ENCODE peak calls at places on chromosomes 12 and 14, in five cellular contexts. M, A, F, T and S are unnamed samples.
A peak's percentile ranks its signal among the peaks of the same experiment; 100 is the strongest.

GRCh38 chr12:116465892-116466291 is 93.3 kb upstream of the MAP1LC3B2 start:
- DNase-seq in T (no peak), A (no peak), F (no peak), M (no peak), S (no peak)

GRCh38 chr12:124539084-124540041 is 28.0 kb downstream of the NCOR2 start:
- DNase-seq in F (no peak), A (no peak), M (no peak), T (no peak), S (no peak)

GRCh38 chr14:77682158-77682553 is 25.7 kb downstream of the ALKBH1 start:
- DNase-seq in T (peak; percentile 42), F (peak; percentile 49), M (no peak), A (peak; percentile 33), S (no peak)

GRCh38 chr12:95634622-95635621 is 83.6 kb upstream of the USP44 start:
- DNase-seq in M (no peak), A (peak; percentile 17), T (no peak), F (peak; percentile 54), S (no peak)

GRCh38 chr14:99779751-99780150 is 13.5 kb upstream of the EML1 start:
- DNase-seq in A (peak; percentile 48), M (no peak), F (peak; percentile 86), T (peak; percentile 72), S (no peak)

GRCh38 chr12:16012086-16012485 is 101.0 kb downstream of the DERA start:
- DNase-seq in A (peak; percentile 68), M (no peak), T (peak; percentile 35), F (peak; percentile 29), S (peak; percentile 27)

GRCh38 chr12:82805812-82806497 is 119.2 kb downstream of the TMTC2 start:
- DNase-seq in M (no peak), A (peak; percentile 29), T (peak; percentile 31), F (peak; percentile 46), S (no peak)

GRCh38 chr12:118749656-118750055 is 231.7 kb upstream of the SRRM4 start:
- DNase-seq in A (no peak), T (no peak), F (no peak), M (no peak), S (no peak)

GRCh38 chr14:23071975-23072539 is 14.7 kb upstream of the CDH24 start:
- DNase-seq in F (no peak), T (no peak), A (no peak), M (no peak), S (no peak)

GRCh38 chr14:103703433-103704385 is 11.5 kb downstream of the XRCC3 start:
- DNase-seq in A (no peak), T (no peak), M (no peak), F (no peak), S (no peak)

GRCh38 chr14:91078095-91078737 is 17.8 kb upstream of the RPS6KA5 start:
- DNase-seq in F (no peak), M (no peak), T (no peak), A (no peak), S (no peak)

GRCh38 chr12:57173089-57173488 is 25.7 kb upstream of the LRP1-AS start:
- DNase-seq in T (no peak), M (no peak), F (no peak), A (peak; percentile 24), S (no peak)

GRCh38 chr12:117151195-117152031 is 38.9 kb downstream of the FBXO21 start:
- DNase-seq in T (peak; percentile 71), M (peak; percentile 78), F (peak; percentile 72), A (peak; percentile 67), S (peak; percentile 5)

GRCh38 chr14:22627506-22628263 is 16.5 kb downstream of the OR6J1 start:
- DNase-seq in A (no peak), M (no peak), T (no peak), F (no peak), S (no peak)

GRCh38 chr14:92783813-92784431 is 10.2 kb upstream of the GOLGA5 start:
- DNase-seq in M (no peak), T (peak; percentile 76), A (peak; percentile 83), F (peak; percentile 80), S (no peak)

GRCh38 chr14:67738740-67739504 is 37.2 kb downstream of the RDH12 start:
- DNase-seq in F (peak; percentile 99), T (peak; percentile 100), M (peak; percentile 84), A (peak; percentile 98), S (peak; percentile 79)

GRCh38 chr12:60872850-60873713 is 1277.3 kb downstream of the SLC16A7 start:
- DNase-seq in M (no peak), A (no peak), T (no peak), F (no peak), S (no peak)

GRCh38 chr14:89190779-89191513 is 226.1 kb downstream of the FOXN3 start:
- DNase-seq in M (no peak), F (no peak), T (no peak), A (no peak), S (no peak)

GRCh38 chr12:82366182-82366581 is 7.9 kb downstream of the METTL25 start:
- DNase-seq in A (no peak), T (peak; percentile 47), M (no peak), F (peak; percentile 8), S (no peak)

GRCh38 chr14:88592016-88592415 is 29.2 kb downstream of the ZC3H14 start:
- DNase-seq in A (no peak), F (no peak), T (no peak), M (no peak), S (no peak)

GRCh38 chr12:22518067-22518719 is 26.1 kb downstream of the C2CD5 start:
- DNase-seq in T (peak; percentile 61), A (peak; percentile 67), M (no peak), F (peak; percentile 55), S (no peak)

GRCh38 chr12:88247241-88247643 is 105.1 kb downstream of the TMTC3 start:
- DNase-seq in F (peak; percentile 83), A (peak; percentile 75), T (peak; percentile 92), M (no peak), S (peak; percentile 45)

GRCh38 chr12:47903151-47903611 is 1.6 kb downstream of the VDR start:
- DNase-seq in F (peak; percentile 80), M (no peak), T (peak; percentile 76), A (peak; percentile 57), S (peak; percentile 64)

DNA sequence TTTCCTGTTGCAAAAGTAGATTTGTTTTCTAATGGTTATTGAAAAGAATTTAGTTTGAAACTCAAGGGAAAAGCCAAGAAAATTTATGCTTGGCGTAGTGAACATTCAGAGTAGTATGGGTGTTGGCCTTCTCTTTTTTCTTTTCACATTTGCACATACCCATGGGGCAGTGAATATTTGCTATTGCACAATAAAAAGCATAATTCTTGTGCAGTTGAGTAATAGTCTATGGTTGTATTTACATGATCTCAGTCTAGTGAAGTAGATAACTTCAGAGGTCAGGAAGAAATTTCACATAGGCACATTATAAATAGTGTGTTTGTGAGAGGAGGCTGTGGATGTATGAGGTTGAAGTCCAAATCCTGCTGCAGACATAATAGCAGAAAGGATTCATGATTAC is 158.1 kb downstream of the FLRT2 start:
- DNase-seq in M (no peak), F (peak; percentile 18), T (peak; percentile 69), A (peak; percentile 49), S (peak; percentile 3)
- TF ChIP-seq CTCF in M (no peak), F (no peak), T (no peak), A (no peak), S (no peak)

GRCh38 chr12:114041590-114041989 is 75.5 kb upstream of the RBM19 start:
- DNase-seq in T (no peak), M (no peak), F (no peak), A (no peak), S (no peak)

GRCh38 chr12:114046236-114046998 is 80.3 kb upstream of the RBM19 start:
- DNase-seq in M (no peak), T (no peak), A (no peak), F (no peak), S (no peak)

GRCh38 chr12:114041136-114041535 is 75.0 kb upstream of the RBM19 start:
- DNase-seq in T (no peak), A (no peak), F (no peak), M (no peak), S (no peak)

GRCh38 chr12:114045333-114045732 is 79.2 kb upstream of the RBM19 start:
- DNase-seq in A (no peak), M (no peak), T (peak; percentile 33), F (no peak), S (no peak)
- TF ChIP-seq CTCF in A (no peak), M (no peak), T (no peak), F (no peak), S (no peak)

GRCh38 chr14:61196792-61197191 is 84.3 kb downstream of the TMEM30B start:
- DNase-seq in T (no peak), F (no peak), A (peak; percentile 40), M (no peak), S (no peak)
- TF ChIP-seq CTCF in T (peak; percentile 13), F (no peak), A (peak; percentile 42), M (no peak), S (no peak)

GRCh38 chr12:48980953-48981756 is 3.0 kb downstream of the WNT1 start:
- DNase-seq in M (no peak), A (no peak), F (no peak), T (no peak), S (no peak)
- TF ChIP-seq CTCF in M (no peak), A (no peak), F (peak; percentile 17), T (no peak), S (no peak)

DNA sequence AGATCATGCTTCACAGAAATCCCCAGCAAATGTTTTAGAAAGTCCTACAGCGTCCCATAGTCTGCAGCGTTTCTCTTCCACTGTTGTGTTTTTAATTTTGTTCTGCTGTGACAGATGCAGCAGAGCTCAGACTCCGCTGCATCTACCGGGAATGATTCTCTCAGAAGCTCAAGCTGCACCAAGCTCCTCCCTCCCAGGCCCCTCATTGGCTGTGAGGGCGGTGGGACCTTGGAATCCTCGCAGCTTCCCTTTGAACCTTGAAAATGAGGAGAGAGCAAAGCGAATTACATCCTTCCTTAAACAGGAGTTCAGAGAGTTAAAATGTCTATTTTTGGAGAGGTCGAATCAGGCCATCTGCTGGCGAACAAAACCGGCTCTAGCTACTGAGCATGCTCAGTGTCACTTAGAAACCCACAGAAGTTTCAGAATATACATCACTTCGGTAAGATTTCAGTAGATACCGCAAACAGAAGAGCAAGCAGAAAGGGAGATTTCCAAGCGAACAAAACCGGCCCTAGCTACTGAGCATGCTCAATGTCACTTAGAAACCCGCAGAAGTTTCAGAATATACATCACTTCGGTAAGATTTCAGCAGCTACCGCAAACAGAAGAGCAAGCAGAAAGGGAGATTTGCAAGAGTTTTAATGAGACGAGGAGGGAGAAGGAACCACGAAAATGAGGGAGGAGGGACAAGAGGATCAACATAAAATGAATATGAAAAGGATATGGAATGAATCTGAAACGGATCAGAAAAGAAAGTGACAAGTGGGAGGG is at the start of gene ABCD2:
- DNase-seq in F (peak; percentile 83), M (peak; percentile 81), T (peak; percentile 89), A (peak; percentile 81), S (peak; percentile 28)
- TF ChIP-seq CTCF in F (no peak), M (no peak), T (peak; percentile 10), A (no peak), S (peak; percentile 14)

DNA sequence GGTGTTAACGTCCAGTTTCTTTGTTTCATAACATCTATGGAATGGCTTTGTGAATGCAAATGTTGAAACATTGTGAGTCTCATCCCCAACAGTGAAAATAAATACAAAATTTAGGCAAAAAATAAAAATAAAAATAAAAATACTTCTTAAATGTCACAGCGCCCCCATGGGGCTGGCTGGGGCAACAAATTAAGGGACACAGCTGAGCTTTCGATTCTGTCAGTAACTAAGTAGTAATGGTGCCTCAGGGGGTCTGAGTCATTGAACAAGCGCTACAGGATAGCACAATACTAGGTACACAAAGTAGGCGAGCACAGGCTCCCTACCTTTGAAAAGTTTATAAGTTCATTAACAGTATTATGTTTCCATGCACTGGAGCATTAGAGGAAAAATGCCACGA is 667.3 kb downstream of the DIO2 start:
- DNase-seq in F (peak; percentile 79), A (peak; percentile 59), M (no peak), T (peak; percentile 58), S (no peak)
- TF ChIP-seq CTCF in F (peak; percentile 64), A (peak; percentile 66), M (no peak), T (peak; percentile 64), S (no peak)

GRCh38 chr12:53952335-53952694 is 2.4 kb upstream of the HOXC12 start:
- DNase-seq in M (no peak), A (no peak), F (no peak), T (no peak), S (no peak)
- TF ChIP-seq CTCF in M (no peak), A (no peak), F (no peak), T (no peak), S (no peak)